ENCODE peak calls at places on chromosomes 3 and 15, in six cellular contexts. B is MM.1S, H is GM23248, P is GM23338, I is fibroblast of lung, A is IMR-90. N is an unnamed sample.

GRCh38 chr15:90872481-90873184 is 4.2 kb downstream of the FURIN start:
- DNase-seq in B (no peak), P (no peak), A (peak; percentile 80), I (peak; percentile 86), H (peak; percentile 91), N (no peak)

GRCh38 chr3:158765518-158766205 is 33.4 kb upstream of the RARRES1 start:
- DNase-seq in B (no peak), I (peak; percentile 69), H (no peak), A (peak; percentile 8), P (no peak), N (no peak)

GRCh38 chr3:45993421-45994027 is 2.1 kb downstream of the FYCO1 start:
- DNase-seq in H (peak; percentile 43), A (no peak), B (no peak), I (no peak), P (no peak), N (no peak)

GRCh38 chr15:87420017-87420416 is 836.5 kb downstream of the NTRK3 start:
- DNase-seq in P (no peak), I (no peak), B (no peak), A (no peak), H (no peak), N (no peak)

GRCh38 chr15:70493376-70493775 is 270.0 kb downstream of the UACA start:
- DNase-seq in I (no peak), P (no peak), B (no peak), A (no peak), H (no peak), N (no peak)

GRCh38 chr15:84800365-84800806 is 16.8 kb upstream of the ALPK3 start:
- DNase-seq in P (no peak), B (no peak), A (no peak), H (no peak), I (no peak), N (no peak)

GRCh38 chr15:45385568-45385967 is 7.2 kb upstream of the GATM start:
- DNase-seq in A (no peak), B (no peak), H (no peak), I (no peak), P (no peak), N (no peak)

GRCh38 chr3:133644768-133645167 is 17.0 kb downstream of the TOPBP1 start:
- DNase-seq in H (peak; percentile 88), B (no peak), P (no peak), I (peak; percentile 89), A (peak; percentile 93), N (no peak)

GRCh38 chr15:28267727-28268126 is 54.3 kb downstream of the HERC2 start:
- DNase-seq in H (no peak), B (no peak), A (no peak), I (no peak), P (no peak), N (no peak)

GRCh38 chr15:35166730-35167359 is 81.8 kb upstream of the NANOGP8 start:
- DNase-seq in P (no peak), H (no peak), B (no peak), A (peak; percentile 47), I (peak; percentile 16), N (no peak)

GRCh38 chr3:8443829-8444791 is 57.5 kb upstream of the LMCD1 start:
- DNase-seq in A (peak; percentile 99), P (peak; percentile 90), I (peak; percentile 99), B (no peak), H (peak; percentile 100), N (peak; percentile 84)

GRCh38 chr3:28279770-28280169 is 38.4 kb downstream of the CMC1 start:
- DNase-seq in A (peak; percentile 72), H (no peak), B (no peak), I (peak; percentile 13), P (no peak), N (no peak)

GRCh38 chr3:16516695-16517481 is 3.4 kb upstream of the RFTN1 start:
- DNase-seq in A (peak; percentile 74), P (peak; percentile 70), B (no peak), I (peak; percentile 76), H (peak; percentile 74), N (peak; percentile 56)

GRCh38 chr3:127177226-127177625 is 15.7 kb upstream of the PRR23E start:
- DNase-seq in H (no peak), A (no peak), B (no peak), P (no peak), I (no peak), N (no peak)

GRCh38 chr15:89912145-89912673 is 543 bp downstream of the ARPIN start:
- DNase-seq in A (no peak), H (peak; percentile 56), P (peak; percentile 46), I (peak; percentile 20), B (no peak), N (peak; percentile 58)

GRCh38 chr15:50192926-50193595 is 11.1 kb downstream of the SLC27A2 start:
- DNase-seq in A (peak; percentile 3), H (peak; percentile 13), P (no peak), B (no peak), I (no peak), N (no peak)

GRCh38 chr3:149368850-149369497 is 8.5 kb downstream of the TM4SF1 start:
- DNase-seq in H (no peak), A (no peak), B (no peak), I (no peak), P (no peak), N (no peak)

GRCh38 chr3:149368201-149368849 is 9.1 kb downstream of the TM4SF1 start:
- DNase-seq in B (no peak), A (peak; percentile 59), I (no peak), P (no peak), H (peak; percentile 33), N (no peak)

GRCh38 chr3:149371723-149372114 is 5.7 kb downstream of the TM4SF1 start:
- DNase-seq in I (no peak), H (no peak), A (no peak), B (no peak), P (no peak), N (no peak)

GRCh38 chr3:149371001-149371722 is 6.3 kb downstream of the TM4SF1 start:
- DNase-seq in B (no peak), I (peak; percentile 58), P (peak; percentile 33), A (peak; percentile 72), H (peak; percentile 76), N (peak; percentile 15)

GRCh38 chr3:149369991-149370866 is 7.2 kb downstream of the TM4SF1 start:
- DNase-seq in A (peak; percentile 49), I (no peak), B (no peak), H (no peak), P (peak; percentile 60), N (peak; percentile 63)
- H2AFZ ChIP-seq in A (no peak overlapping the region), I (no peak overlapping the region), B (no peak overlapping the region), H (no peak overlapping the region), P (peak overlapping the region; percentile 25), N (no peak overlapping the region)

GRCh38 chr15:38533416-38533915 is 31.1 kb downstream of the RASGRP1 start:
- DNase-seq in A (no peak), B (no peak), I (no peak), H (no peak), P (no peak), N (no peak)

GRCh38 chr15:38532728-38533127 is 31.9 kb downstream of the RASGRP1 start:
- DNase-seq in A (no peak), B (no peak), H (no peak), I (no peak), P (no peak), N (no peak)

GRCh38 chr15:38531509-38531908 is 33.1 kb downstream of the RASGRP1 start:
- DNase-seq in P (no peak), A (peak; percentile 47), I (peak; percentile 78), B (no peak), H (peak; percentile 87), N (no peak)

GRCh38 chr15:38528279-38528678 is 36.3 kb downstream of the RASGRP1 start:
- DNase-seq in P (no peak), I (peak; percentile 87), H (peak; percentile 90), A (peak; percentile 72), B (no peak), N (no peak)

GRCh38 chr15:38530113-38530512 is 34.5 kb downstream of the RASGRP1 start:
- DNase-seq in B (no peak), I (no peak), H (peak; percentile 50), P (no peak), A (no peak), N (no peak)
- H3K36me3 ChIP-seq in B (no peaks in the 10 kb centered on the region), I (no peaks in the 10 kb centered on the region), H (no peaks in the 10 kb centered on the region), P (no peaks in the 10 kb centered on the region), A (no peaks in the 10 kb centered on the region), N (no peaks in the 10 kb centered on the region)

GRCh38 chr3:20078194-20078709 is 38.0 kb downstream of the KAT2B start:
- DNase-seq in H (no peak), I (peak; percentile 37), B (no peak), P (no peak), A (no peak), N (no peak)

GRCh38 chr3:20083953-20084352 is 43.7 kb downstream of the KAT2B start:
- DNase-seq in P (no peak), I (no peak), H (no peak), B (no peak), A (no peak), N (no peak)

GRCh38 chr3:20079621-20080020 is 39.4 kb downstream of the KAT2B start:
- DNase-seq in A (no peak), H (no peak), P (no peak), B (no peak), I (no peak), N (no peak)

GRCh38 chr3:20083253-20083652 is 43.0 kb downstream of the KAT2B start:
- DNase-seq in P (no peak), B (no peak), H (no peak), I (no peak), A (no peak), N (no peak)

GRCh38 chr3:20080956-20081554 is 40.8 kb downstream of the KAT2B start:
- DNase-seq in B (no peak), P (no peak), I (peak; percentile 33), H (no peak), A (peak; percentile 6), N (no peak)
- H3K27ac ChIP-seq in B (no peak overlapping the region), P (no peak overlapping the region), I (no peak overlapping the region), H (no peak overlapping the region), A (no peak overlapping the region), N (no peak overlapping the region)

DNA sequence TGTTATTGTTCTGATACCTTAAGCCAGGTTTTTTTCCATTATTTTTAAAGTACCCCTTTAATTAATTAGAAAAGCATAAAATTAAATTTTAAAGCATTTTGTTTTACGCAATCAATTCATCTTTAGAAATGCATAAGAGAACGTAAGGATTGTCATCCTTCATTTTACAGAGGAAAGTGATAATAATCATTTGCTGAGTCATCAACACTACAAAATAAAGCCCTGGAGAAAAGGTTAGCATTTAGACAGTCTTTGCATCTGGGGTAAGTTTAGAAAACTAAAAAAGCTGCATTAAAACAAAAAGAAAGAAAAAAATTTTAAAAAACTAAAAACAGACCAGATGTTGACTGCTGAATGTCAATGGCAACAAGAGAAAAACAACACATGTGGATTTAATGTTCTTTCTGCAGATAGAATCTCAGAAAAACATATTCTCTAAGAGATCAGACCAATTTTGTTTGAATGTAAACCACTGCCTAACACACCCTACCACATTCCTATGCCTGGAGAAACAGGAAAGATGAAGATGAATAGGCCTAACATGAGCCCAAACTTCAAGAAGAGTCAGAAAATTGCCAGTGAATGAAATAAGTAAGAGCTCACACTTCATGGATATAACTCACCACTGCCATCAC is 59.9 kb downstream of the SUCNR1 start:
- DNase-seq in H (peak; percentile 45), B (no peak), I (no peak), P (no peak), A (no peak), N (no peak)
- H2AFZ ChIP-seq in H (peak overlapping the region; percentile 11), B (no peak overlapping the region), I (no peak overlapping the region), P (no peak overlapping the region), A (no peak overlapping the region), N (no peak overlapping the region)

GRCh38 chr3:70970952-70971351 is 612.6 kb downstream of the FOXP1 start:
- DNase-seq in H (no peak), I (no peak), P (peak; percentile 32), B (no peak), A (no peak), N (peak; percentile 18)
- H3K36me3 ChIP-seq in H (peaks cover 63% of the 10 kb centered on the region), I (peaks cover 14% of the 10 kb centered on the region), P (no peaks in the 10 kb centered on the region), B (no peaks in the 10 kb centered on the region), A (peaks cover 50% of the 10 kb centered on the region), N (no peaks in the 10 kb centered on the region)